ENCODE peak calls at places on chromosomes 4 and X, in ten cellular contexts. D is fibroblast of the aortic adventitia; U is AG09309; C is naive thymus-derived CD4-positive, alpha-beta T cell; J is hepatocyte; E is psoas muscle; X is amniotic epithelial cell; R is HS-27A; B is T1000; Y is MCF 10A. Q is an unnamed sample.

GRCh38 chr4:87410669-87411068 is 11.7 kb upstream of the NUDT9 start:
- DNase-seq in C (no peak), X (peak), B (no peak), U (no peak), J (no peak), R (no peak), D (peak), Y (no peak), E (no peak), Q (no peak)

GRCh38 chrX:119497185-119497584 is 28.9 kb downstream of the SLC25A5 start:
- DNase-seq in Y (no peak), R (no peak), B (no peak), E (no peak), J (no peak), U (no peak), D (no peak), X (no peak), C (no peak), Q (no peak)

GRCh38 chr4:108224628-108225053 is 55.9 kb upstream of the LEF1 start:
- DNase-seq in Y (peak), X (peak), U (no peak), E (no peak), B (no peak), R (no peak), J (peak), D (peak), C (no peak), Q (peak)

GRCh38 chrX:11143931-11144678 is 33.0 kb downstream of the HCCS start:
- DNase-seq in U (peak), B (peak), D (peak), E (peak), C (peak), Y (peak), X (peak), J (peak), R (peak), Q (peak)

GRCh38 chrX:155767101-155767878 is 113.9 kb upstream of the VAMP7 start:
- DNase-seq in X (peak), R (peak), U (peak), J (peak), Y (peak), C (peak), B (no peak), E (peak), D (peak), Q (peak)

GRCh38 chr4:54433686-54434085 is 204.6 kb downstream of the PDGFRA start:
- DNase-seq in D (peak), E (no peak), X (peak), R (no peak), C (no peak), Y (peak), U (no peak), J (peak), B (no peak), Q (peak)

GRCh38 chrX:100812216-100813158 is 7.7 kb upstream of the CSTF2 start:
- DNase-seq in D (no peak), X (no peak), C (no peak), E (no peak), B (no peak), Y (no peak), R (no peak), U (no peak), J (no peak), Q (no peak)

GRCh38 chr4:33189169-33189568 is 2469.0 kb downstream of the PCDH7 start:
- DNase-seq in U (no peak), C (no peak), R (no peak), X (no peak), D (no peak), E (no peak), J (no peak), B (no peak), Y (no peak), Q (no peak)

GRCh38 chr4:111398906-111399330 is 746.3 kb upstream of the FAM241A start:
- DNase-seq in Y (no peak), J (peak), D (peak), E (no peak), X (peak), C (no peak), U (peak), B (no peak), R (no peak), Q (no peak)

GRCh38 chr4:25810815-25811690 is 51.7 kb downstream of the SEL1L3 start:
- DNase-seq in C (no peak), J (peak), X (peak), R (no peak), U (no peak), D (peak), E (no peak), Y (no peak), B (no peak), Q (no peak)

GRCh38 chr4:20612313-20612712 is 87.9 kb upstream of the PACRGL start:
- DNase-seq in E (no peak), U (no peak), X (peak), Y (no peak), J (no peak), R (no peak), B (no peak), C (no peak), D (no peak), Q (peak)

GRCh38 chr4:150047546-150047945 is 30.7 kb upstream of the DCLK2 start:
- DNase-seq in X (no peak), B (no peak), J (no peak), R (no peak), E (no peak), U (no peak), D (no peak), Y (no peak), C (no peak), Q (no peak)

GRCh38 chrX:55919367-55920221 is 202.0 kb downstream of the RRAGB start:
- DNase-seq in J (no peak), Y (peak), U (no peak), R (no peak), D (no peak), X (no peak), E (no peak), C (no peak), B (no peak), Q (no peak)

GRCh38 chr4:104451573-104451972 is 43.1 kb downstream of the CXXC4 start:
- DNase-seq in U (no peak), B (no peak), Y (peak), J (peak), D (no peak), C (no peak), X (peak), R (no peak), E (no peak), Q (peak)

GRCh38 chr4:25505637-25505991 is 128.6 kb downstream of the ANAPC4 start:
- DNase-seq in Y (no peak), C (no peak), U (no peak), B (no peak), R (no peak), X (no peak), J (no peak), D (no peak), E (no peak), Q (no peak)

GRCh38 chr4:92304636-92305035 is 870 bp downstream of the GRID2 start:
- DNase-seq in U (no peak), E (no peak), B (no peak), J (peak), X (peak), Y (no peak), R (no peak), D (no peak), C (no peak), Q (peak)

GRCh38 chrX:105882581-105883275 is 60.4 kb downstream of the NRK start:
- DNase-seq in B (no peak), Y (peak), X (peak), U (no peak), E (no peak), J (peak), R (no peak), D (peak), C (no peak), Q (peak)

GRCh38 chr4:141134051-141134450 is 782 bp upstream of the RNF150 start:
- DNase-seq in X (no peak), B (no peak), D (no peak), C (no peak), Y (no peak), U (no peak), R (no peak), E (no peak), J (peak), Q (peak)

GRCh38 chr4:70829492-70829891 is 10.2 kb downstream of the GRSF1 start:
- DNase-seq in C (no peak), X (no peak), E (no peak), D (no peak), B (no peak), J (no peak), R (no peak), U (no peak), Y (no peak), Q (no peak)

GRCh38 chr4:4501678-4502077 is 40.2 kb downstream of the STX18 start:
- DNase-seq in D (no peak), E (no peak), R (no peak), Y (no peak), B (no peak), U (no peak), J (no peak), C (no peak), X (no peak), Q (no peak)

GRCh38 chr4:88818650-88819470 is 121.2 kb upstream of the NAP1L5 start:
- DNase-seq in B (no peak), J (peak), Y (peak), D (peak), X (peak), E (peak), R (peak), U (no peak), C (peak), Q (peak)

GRCh38 chr4:185215261-185215660 is 5.9 kb downstream of the SNX25 start:
- DNase-seq in Y (no peak), B (no peak), R (no peak), E (no peak), D (no peak), C (no peak), J (no peak), X (no peak), U (no peak), Q (no peak)

GRCh38 chr4:75699299-75699698 is 25.1 kb upstream of the USO1 start:
- DNase-seq in Y (no peak), U (no peak), J (no peak), E (no peak), X (no peak), C (no peak), B (no peak), D (no peak), R (no peak), Q (no peak)

GRCh38 chr4:161564230-161564834 is 599.5 kb downstream of the FSTL5 start:
- DNase-seq in D (no peak), J (peak), Y (peak), C (no peak), R (no peak), X (peak), B (no peak), U (no peak), E (no peak), Q (no peak)

GRCh38 chr4:53644607-53645006 is 53.3 kb upstream of the LNX1 start:
- DNase-seq in J (peak), X (no peak), B (no peak), C (no peak), D (no peak), E (no peak), U (no peak), Y (no peak), R (no peak), Q (no peak)

GRCh38 chrX:2596050-2596449 is 95.0 kb upstream of the CD99 start:
- DNase-seq in J (no peak), C (no peak), D (no peak), B (no peak), X (no peak), U (no peak), Y (no peak), R (no peak), E (no peak), Q (no peak)

GRCh38 chr4:152258804-152259708 is 276.8 kb downstream of the FBXW7 start:
- DNase-seq in U (peak), X (peak), D (peak), R (no peak), E (no peak), B (peak), J (peak), Y (peak), C (no peak), Q (no peak)

GRCh38 chr4:183201331-183201730 is 102.3 kb downstream of the WWC2 start:
- DNase-seq in D (peak), R (no peak), E (no peak), J (no peak), C (no peak), Y (peak), U (peak), X (peak), B (no peak), Q (no peak)

GRCh38 chr4:149708513-149709175 is 107.0 kb downstream of the IQCM start:
- DNase-seq in C (no peak), U (peak), X (peak), D (no peak), J (peak), B (no peak), E (no peak), Y (peak), R (no peak), Q (peak)

GRCh38 chr4:681736-682451 is 7.1 kb downstream of the SLC49A3 start:
- DNase-seq in Y (peak), U (no peak), C (peak), J (peak), E (peak), D (no peak), X (no peak), R (no peak), B (no peak), Q (no peak)

GRCh38 chr4:145503486-145504072 is 21.9 kb downstream of the SMAD1 start:
- DNase-seq in C (no peak), R (no peak), U (no peak), Y (no peak), J (no peak), E (no peak), B (no peak), D (no peak), X (no peak), Q (no peak)

GRCh38 chr4:168550071-168550766 is 53.4 kb downstream of the PALLD start:
- DNase-seq in J (no peak), Y (no peak), X (peak), B (no peak), E (no peak), U (no peak), C (no peak), D (peak), R (no peak), Q (no peak)

GRCh38 chrX:17839269-17839668 is 21.8 kb downstream of the RAI2 start:
- DNase-seq in J (no peak), C (no peak), B (no peak), E (no peak), R (no peak), X (no peak), Y (no peak), U (no peak), D (no peak), Q (no peak)